ENCODE peak calls at places on chromosomes 4 and X, in six cellular contexts. U is IMR-90, M is colonic mucosa, E is lung, Y is ovary, V is SK-N-MC. B is an unnamed sample. For H3K36me3, the result is how much of the 10 kb centered on the place peaks cover.

GRCh38 chr4:94516999-94517398 is 65.3 kb downstream of the PDLIM5 start:
- DNase-seq in U (peak), M (no peak), E (no peak), V (no peak), Y (no peak), B (no peak)

GRCh38 chr4:113328514-113328913 is 279.1 kb downstream of the ANK2 start:
- DNase-seq in V (no peak), U (no peak), E (no peak), M (no peak), Y (no peak), B (no peak)

GRCh38 chr4:36676139-36677050 is 395.0 kb downstream of the DTHD1 start:
- DNase-seq in E (no peak), V (no peak), U (no peak), M (no peak), Y (no peak), B (no peak)

GRCh38 chrX:9342581-9343051 is 122.2 kb upstream of the TBL1X start:
- DNase-seq in U (peak), Y (peak), E (peak), V (no peak), M (peak), B (peak)

GRCh38 chr4:119589165-119589564 is 39.4 kb downstream of the PDE5A start:
- DNase-seq in M (no peak), E (no peak), V (no peak), U (peak), Y (no peak), B (no peak)

GRCh38 chrX:77961063-77961462 is 8.4 kb downstream of the PGAM4 start:
- DNase-seq in U (no peak), V (no peak), E (no peak), Y (no peak), M (no peak), B (no peak)

GRCh38 chrX:10254746-10255145 is 98.0 kb downstream of the CLCN4 start:
- DNase-seq in U (no peak), Y (no peak), E (no peak), M (no peak), V (no peak), B (no peak)

GRCh38 chr4:123976285-123976684 is 579.7 kb downstream of the SPRY1 start:
- DNase-seq in V (no peak), M (no peak), E (no peak), Y (no peak), U (peak), B (no peak)

GRCh38 chr4:108852691-108853090 is 89.8 kb upstream of the ETNPPL start:
- DNase-seq in V (no peak), Y (no peak), U (no peak), E (no peak), M (no peak), B (no peak)

GRCh38 chr4:20773144-20773997 is 73.1 kb downstream of the PACRGL start:
- DNase-seq in M (peak), U (peak), V (peak), Y (no peak), E (peak), B (no peak)

GRCh38 chrX:105331244-105331643 is 110.8 kb upstream of the TEX13A start:
- DNase-seq in Y (no peak), E (no peak), M (no peak), U (peak), V (no peak), B (no peak)

GRCh38 chrX:150879855-150880807 is 18.3 kb downstream of the CD99L2 start:
- DNase-seq in V (no peak), M (no peak), U (no peak), E (no peak), Y (no peak), B (no peak)

GRCh38 chr4:7781993-7782392 is 157.7 kb downstream of the AFAP1 start:
- DNase-seq in E (no peak), U (no peak), Y (no peak), M (no peak), V (no peak), B (no peak)

GRCh38 chr4:2925496-2925895 is 37.7 kb downstream of the NOP14 start:
- DNase-seq in U (no peak), M (no peak), E (no peak), Y (no peak), V (no peak), B (peak)

GRCh38 chrX:63889001-63889400 is 104.0 kb upstream of the ARHGEF9 start:
- DNase-seq in V (no peak), E (no peak), U (peak), Y (no peak), M (no peak), B (no peak)

GRCh38 chrX:48933757-48934156 is 14.9 kb upstream of the PIM2 start:
- DNase-seq in E (no peak), V (no peak), Y (no peak), M (no peak), U (no peak), B (no peak)

GRCh38 chr4:6926681-6927478 is 17.3 kb downstream of the TBC1D14 start:
- DNase-seq in Y (peak), E (peak), M (peak), U (peak), V (no peak), B (no peak)

GRCh38 chr4:171025776-171026175 is 787.4 kb upstream of the GALNTL6 start:
- DNase-seq in M (no peak), E (no peak), U (no peak), V (no peak), Y (no peak), B (no peak)

GRCh38 chrX:21972046-21972445 is 31.5 kb downstream of the SMS start:
- DNase-seq in E (no peak), Y (no peak), V (no peak), M (no peak), U (no peak), B (no peak)

GRCh38 chr4:159018062-159018629 is 84.7 kb upstream of the RAPGEF2 start:
- DNase-seq in M (no peak), V (no peak), E (no peak), U (no peak), Y (no peak), B (no peak)

GRCh38 chrX:47148946-47149345 is 3.9 kb downstream of the RBM10 start:
- DNase-seq in U (no peak), M (no peak), Y (no peak), E (no peak), V (no peak), B (no peak)

GRCh38 chr4:119678761-119679160 is 50.2 kb upstream of the PDE5A start:
- DNase-seq in Y (no peak), V (no peak), M (no peak), E (no peak), U (peak), B (no peak)

GRCh38 chr4:85398276-85398675 is 76.7 kb upstream of the ARHGAP24 start:
- DNase-seq in U (no peak), E (no peak), Y (no peak), M (no peak), V (no peak), B (no peak)

GRCh38 chr4:26181616-26182015 is 139.2 kb upstream of the RBPJ start:
- DNase-seq in U (peak), M (no peak), Y (no peak), V (no peak), E (no peak), B (no peak)

GRCh38 chrX:133542476-133542875 is 127.2 kb upstream of the GPC4 start:
- DNase-seq in E (no peak), M (no peak), Y (no peak), V (no peak), U (no peak), B (no peak)

DNA sequence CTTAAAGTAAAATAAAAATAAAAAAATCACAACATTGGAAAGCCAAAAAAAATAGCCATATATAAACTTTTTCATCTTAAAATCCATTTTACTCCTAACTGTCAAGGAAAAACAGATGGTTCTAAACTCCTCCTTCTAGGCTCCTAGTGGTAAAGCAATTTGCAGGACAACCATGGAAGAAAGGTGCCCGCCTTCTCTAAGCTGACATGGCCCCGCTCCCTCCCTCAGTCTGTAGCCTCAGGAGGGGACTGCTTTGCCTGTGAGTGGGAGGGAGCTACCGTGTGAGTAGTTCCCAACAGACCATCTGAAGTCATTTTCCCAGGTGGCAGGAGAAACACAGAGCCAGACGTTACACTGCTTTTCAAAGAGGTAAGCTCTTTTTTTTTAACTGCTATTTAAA is 336.2 kb upstream of the FAT1 start:
- DNase-seq in U (no peak), V (no peak), E (no peak), M (no peak), Y (no peak), B (no peak)
- H3K36me3 ChIP-seq in U (under half), V (under half), E (under half), M (under half), Y (under half), B (under half)

GRCh38 chr4:31016322-31017061 is 296.3 kb downstream of the PCDH7 start:
- DNase-seq in Y (no peak), M (no peak), V (no peak), E (no peak), U (no peak), B (no peak)
- H3K27ac ChIP-seq in Y (no peak), M (no peak), V (no peak), E (no peak), U (no peak), B (no peak)

GRCh38 chrX:65679071-65679540 is 11.7 kb downstream of the MSN start:
- DNase-seq in V (no peak), Y (no peak), E (no peak), M (no peak), U (peak), B (no peak)
- H3K36me3 ChIP-seq in V (under half), Y (under half), E (under half), M (under half), U (under half), B (under half)

DNA sequence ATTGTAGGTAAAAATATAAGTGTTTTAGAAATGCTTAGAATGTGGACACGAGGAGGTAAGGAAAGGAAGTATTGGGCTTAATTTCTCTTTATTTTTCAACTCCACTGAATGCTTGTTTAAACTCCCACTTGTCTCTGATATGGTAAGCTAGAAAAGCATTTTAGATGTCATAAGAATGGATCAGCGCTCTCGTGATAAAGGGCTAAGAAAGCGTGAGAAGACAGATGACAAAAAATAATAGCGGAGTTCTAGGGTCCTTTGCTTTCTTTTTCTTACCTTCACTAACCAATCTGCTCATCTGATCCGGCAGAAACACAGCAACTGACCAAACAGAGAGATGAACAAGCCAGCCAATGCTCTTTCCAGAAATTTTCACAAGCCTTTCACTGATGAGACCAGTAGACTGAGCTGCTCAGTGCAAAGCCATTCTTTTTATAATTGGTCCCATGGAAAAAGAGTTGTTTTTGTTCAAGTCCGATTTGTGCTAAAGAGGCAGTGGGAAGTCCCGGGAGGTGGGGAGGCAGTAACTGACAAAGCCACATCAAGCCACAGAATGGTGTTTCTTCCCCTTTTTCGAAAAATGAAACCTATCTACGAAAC is at the start of gene TASL:
- DNase-seq in M (no peak), Y (no peak), E (no peak), V (no peak), U (no peak), B (no peak)
- H3K27ac ChIP-seq in M (peak), Y (no peak), E (no peak), V (no peak), U (no peak), B (no peak)

GRCh38 chrX:15812212-15812938 is 22.1 kb downstream of the ZRSR2 start:
- DNase-seq in V (no peak), U (no peak), M (no peak), E (no peak), Y (no peak), B (no peak)
- H3K36me3 ChIP-seq in V (under half), U (under half), M (under half), E (under half), Y (under half), B (half or more)

DNA sequence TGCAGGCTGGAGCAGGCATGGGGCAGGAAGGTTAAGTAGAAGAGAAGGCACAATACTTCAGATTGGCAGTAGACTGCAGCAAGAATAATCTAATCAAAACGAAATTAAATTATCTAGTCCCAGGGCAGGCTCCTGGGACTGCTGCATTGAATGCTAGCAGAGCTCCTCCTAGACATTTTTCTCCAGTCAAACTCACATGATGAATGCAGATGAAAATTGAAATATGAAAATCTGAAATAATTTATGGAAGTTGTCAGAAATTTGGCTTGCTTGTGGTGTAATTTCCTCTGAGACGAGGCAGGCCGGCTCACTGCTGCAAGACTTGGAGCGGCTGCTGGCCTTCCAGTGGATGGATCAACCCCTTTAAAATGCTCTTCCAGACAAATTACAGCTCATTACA is 78.0 kb upstream of the TMEM33 start:
- DNase-seq in V (no peak), M (no peak), E (no peak), Y (no peak), U (no peak), B (no peak)
- H3K27ac ChIP-seq in V (no peak), M (no peak), E (no peak), Y (no peak), U (no peak), B (no peak)

GRCh38 chr4:5801696-5802095 is 90.7 kb downstream of the EVC start:
- DNase-seq in Y (no peak), U (no peak), M (no peak), E (no peak), V (no peak), B (no peak)
- H3K36me3 ChIP-seq in Y (under half), U (half or more), M (under half), E (under half), V (under half), B (half or more)

DNA sequence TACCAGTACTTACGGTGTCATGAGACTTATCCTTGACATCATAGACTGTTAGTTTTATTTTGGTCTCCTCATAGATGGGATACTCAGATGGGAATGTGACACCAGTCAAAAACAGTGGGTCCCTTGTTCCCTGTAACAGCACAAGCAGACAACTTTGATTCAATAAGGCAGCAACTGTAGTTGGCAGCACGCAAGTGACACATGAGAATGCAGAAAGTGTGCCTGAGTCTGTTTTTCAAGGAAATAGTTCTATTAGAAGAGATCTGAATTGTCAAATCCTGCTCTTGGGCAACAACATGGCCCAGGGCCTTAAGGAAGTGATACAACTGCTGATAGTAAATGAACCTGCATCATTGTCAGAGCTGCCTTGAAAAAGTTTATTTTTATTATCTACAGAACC is 443.2 kb downstream of the INPP4B start:
- DNase-seq in Y (no peak), U (peak), M (no peak), V (no peak), E (no peak), B (no peak)
- H3K27ac ChIP-seq in Y (no peak), U (peak), M (no peak), V (no peak), E (peak), B (peak)